ENCODE peak calls at places on chromosomes 2 and 18, in ten cellular contexts. M, G, R, P, Z, K, Q, O, N and D are unnamed samples.

GRCh38 chr18:9094307-9095226 is 7.9 kb upstream of the NDUFV2 start:
- DNase-seq in K (peak), N (peak), G (peak), R (peak), M (no peak), O (no peak), Z (no peak), P (no peak), Q (no peak), D (no peak)

GRCh38 chr2:233307565-233307964 is at the start of gene SAG:
- DNase-seq in Q (no peak), P (no peak), G (no peak), Z (no peak), N (no peak), M (no peak), R (no peak), O (no peak), K (peak), D (no peak)

GRCh38 chr2:41869542-41870256 is 178.1 kb upstream of the PKDCC start:
- DNase-seq in P (no peak), Q (peak), R (peak), O (no peak), M (peak), N (peak), G (peak), K (peak), Z (peak), D (peak)

GRCh38 chr18:76354348-76354747 is 140.7 kb downstream of the ZNF516 start:
- DNase-seq in G (peak), R (peak), N (no peak), M (no peak), K (peak), Z (no peak), O (no peak), Q (peak), P (no peak), D (no peak)

GRCh38 chr2:17257194-17257909 is 260.9 kb downstream of the RAD51AP2 start:
- DNase-seq in R (peak), G (no peak), Q (no peak), M (no peak), O (no peak), K (peak), N (no peak), P (no peak), Z (no peak), D (no peak)

GRCh38 chr2:36507408-36507812 is 90.6 kb downstream of the FEZ2 start:
- DNase-seq in M (peak), Q (peak), R (peak), P (no peak), O (no peak), Z (peak), N (no peak), G (peak), K (peak), D (no peak)

GRCh38 chr2:217794133-217794986 is 208.4 kb downstream of the TNS1 start:
- DNase-seq in Z (peak), Q (peak), G (no peak), R (no peak), M (peak), K (no peak), N (no peak), P (no peak), O (peak), D (no peak)

GRCh38 chr2:222424281-222424728 is at the start of gene SGPP2:
- DNase-seq in N (no peak), G (no peak), P (peak), M (no peak), Z (peak), R (no peak), O (no peak), K (no peak), Q (no peak), D (peak)

GRCh38 chr2:40284797-40285196 is 167.1 kb downstream of the SLC8A1 start:
- DNase-seq in Z (no peak), Q (no peak), N (no peak), R (peak), P (no peak), K (peak), O (no peak), G (peak), M (no peak), D (no peak)

GRCh38 chr2:101083613-101084012 is 67.6 kb downstream of the TBC1D8 start:
- DNase-seq in P (no peak), O (no peak), M (no peak), Q (no peak), K (no peak), Z (peak), G (no peak), N (no peak), R (no peak), D (no peak)

GRCh38 chr18:22977847-22978701 is 44.9 kb downstream of the RBBP8 start:
- DNase-seq in R (peak), G (peak), Q (no peak), P (no peak), Z (no peak), O (no peak), N (peak), K (peak), M (no peak), D (no peak)

GRCh38 chr2:199903111-199903510 is 8.0 kb upstream of the C2orf69 start:
- DNase-seq in R (no peak), Z (no peak), P (no peak), G (no peak), Q (no peak), M (no peak), N (no peak), K (no peak), O (no peak), D (no peak)

GRCh38 chr2:229410946-229411345 is 139.9 kb upstream of the PID1 start:
- DNase-seq in M (no peak), N (no peak), P (no peak), Z (no peak), R (no peak), K (no peak), Q (no peak), O (no peak), G (no peak), D (no peak)

GRCh38 chr2:44753552-44754285 is 187.8 kb upstream of the SIX3 start:
- DNase-seq in G (peak), P (no peak), Q (no peak), R (no peak), Z (no peak), M (no peak), K (peak), O (no peak), N (no peak), D (no peak)

GRCh38 chr2:218400167-218400929 is 680 bp downstream of the CTDSP1 start:
- DNase-seq in N (no peak), K (peak), Q (peak), O (peak), G (no peak), Z (peak), R (peak), P (peak), M (peak), D (peak)

GRCh38 chr18:55401638-55402191 is 186.3 kb downstream of the TCF4 start:
- DNase-seq in Z (no peak), M (no peak), P (no peak), O (no peak), Q (peak), G (peak), K (peak), R (peak), N (peak), D (no peak)
- H3K4me3 ChIP-seq in Z (no peak), M (no peak), P (no peak), O (peak), Q (peak), G (peak), K (peak), R (peak), N (peak), D (peak)

DNA sequence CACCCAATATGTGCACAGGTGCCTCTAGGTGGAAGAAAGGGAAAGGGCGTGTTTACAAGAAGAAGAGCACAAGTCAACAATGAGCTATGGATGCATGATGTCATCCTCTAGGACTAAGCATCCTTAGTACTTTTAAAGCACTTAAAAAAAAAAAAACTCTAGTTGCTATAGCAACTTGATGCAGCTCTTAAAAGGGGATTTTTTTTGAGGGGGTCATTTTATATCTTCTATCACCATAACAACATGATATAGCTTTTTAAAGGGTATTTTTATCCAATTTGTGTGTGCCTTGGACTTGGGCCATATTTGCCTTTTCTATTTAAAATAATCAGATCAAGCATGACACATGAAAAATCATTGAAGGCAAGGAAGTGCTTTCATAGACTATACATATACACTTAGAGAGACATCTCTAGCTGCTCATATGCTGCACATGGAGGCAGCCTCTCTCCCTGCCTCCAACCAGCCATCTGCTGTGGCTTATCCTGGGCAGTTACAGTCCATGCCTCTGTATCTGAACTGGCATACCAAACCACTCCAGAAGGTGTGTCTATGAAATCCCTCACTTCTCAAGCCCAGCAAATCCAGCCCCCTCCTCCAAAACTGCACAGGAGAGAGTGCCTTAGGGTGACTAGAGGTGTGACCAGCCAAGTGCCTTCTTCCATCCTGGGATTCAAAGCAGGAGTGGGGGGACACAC is 165.4 kb downstream of the MSH2 start:
- DNase-seq in M (no peak), Z (no peak), G (no peak), N (no peak), Q (no peak), K (no peak), R (no peak), P (no peak), O (no peak), D (no peak)
- H3K4me3 ChIP-seq in M (no peak), Z (no peak), G (no peak), N (no peak), Q (no peak), K (no peak), R (no peak), P (no peak), O (no peak), D (no peak)

GRCh38 chr2:173943738-173944137 is 21.4 kb downstream of the SP3 start:
- DNase-seq in N (no peak), Q (no peak), M (no peak), K (no peak), Z (no peak), R (no peak), G (no peak), P (no peak), O (no peak), D (no peak)

GRCh38 chr2:173938700-173939384 is 26.3 kb downstream of the SP3 start:
- DNase-seq in R (no peak), G (no peak), P (no peak), O (no peak), N (no peak), M (no peak), K (no peak), Z (no peak), Q (no peak), D (no peak)

GRCh38 chr2:173943139-173943538 is 22.0 kb downstream of the SP3 start:
- DNase-seq in K (no peak), P (no peak), N (no peak), Q (no peak), O (no peak), R (no peak), M (no peak), G (no peak), Z (no peak), D (no peak)

GRCh38 chr2:173941567-173941966 is 23.6 kb downstream of the SP3 start:
- DNase-seq in Z (no peak), O (no peak), P (no peak), M (no peak), N (no peak), Q (no peak), K (no peak), R (no peak), G (no peak), D (no peak)

DNA sequence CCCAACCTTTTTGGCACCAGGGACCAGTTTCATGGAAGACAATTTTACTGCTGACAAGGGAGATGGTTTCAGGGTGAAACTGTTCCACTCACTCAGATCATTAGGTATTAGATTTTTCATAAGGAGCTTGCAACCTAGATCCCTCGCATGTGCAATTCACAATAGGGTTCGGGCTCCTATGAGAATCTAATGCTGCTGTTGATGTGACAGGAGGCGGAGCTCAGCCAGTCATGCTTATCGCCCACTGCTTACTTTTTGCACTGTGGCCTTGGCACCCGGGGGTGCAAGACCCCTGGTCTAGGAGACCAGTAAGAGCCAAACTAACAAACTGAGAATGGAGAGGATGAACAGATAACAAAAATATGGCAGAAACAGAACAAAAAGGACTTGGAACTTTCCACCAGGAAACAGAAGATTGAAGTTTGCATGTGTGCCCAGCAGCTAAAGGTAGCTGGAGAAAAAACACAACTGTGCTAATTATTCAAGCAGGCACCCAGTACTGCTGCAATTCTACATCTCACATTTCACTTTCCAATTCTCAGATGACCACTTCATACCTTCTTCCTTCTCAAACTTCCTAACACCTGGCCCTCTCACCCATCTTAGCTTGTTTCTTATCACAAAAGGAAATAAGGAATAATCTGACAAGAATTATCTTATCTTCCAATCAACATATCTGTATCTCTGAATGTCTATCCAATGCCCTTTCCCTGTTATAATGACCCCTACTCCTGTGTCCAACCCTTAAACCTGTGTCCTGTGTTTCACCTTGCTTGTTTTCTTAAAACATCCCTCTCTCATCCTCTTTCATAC is 24.8 kb downstream of the SP3 start:
- DNase-seq in Q (no peak), P (no peak), G (no peak), K (no peak), R (no peak), M (no peak), O (no peak), Z (no peak), N (no peak), D (no peak)
- H3K4me3 ChIP-seq in Q (no peak), P (no peak), G (no peak), K (no peak), R (no peak), M (no peak), O (no peak), Z (no peak), N (no peak), D (no peak)

GRCh38 chr2:191789791-191790190 is 57.1 kb downstream of the CAVIN2 start:
- DNase-seq in O (no peak), R (peak), G (no peak), Q (no peak), N (no peak), K (no peak), M (no peak), P (no peak), Z (no peak), D (no peak)

GRCh38 chr2:191790737-191791136 is 56.2 kb downstream of the CAVIN2 start:
- DNase-seq in N (peak), P (no peak), O (no peak), R (peak), M (no peak), Q (no peak), G (no peak), Z (no peak), K (peak), D (no peak)

GRCh38 chr2:191783416-191783815 is 63.5 kb downstream of the CAVIN2 start:
- DNase-seq in R (no peak), G (no peak), O (no peak), Q (no peak), K (no peak), P (no peak), M (no peak), N (no peak), Z (no peak), D (no peak)

GRCh38 chr2:191782351-191782750 is 64.5 kb downstream of the CAVIN2 start:
- DNase-seq in Z (no peak), R (no peak), Q (no peak), M (no peak), N (no peak), O (no peak), P (no peak), G (no peak), K (no peak), D (no peak)

DNA sequence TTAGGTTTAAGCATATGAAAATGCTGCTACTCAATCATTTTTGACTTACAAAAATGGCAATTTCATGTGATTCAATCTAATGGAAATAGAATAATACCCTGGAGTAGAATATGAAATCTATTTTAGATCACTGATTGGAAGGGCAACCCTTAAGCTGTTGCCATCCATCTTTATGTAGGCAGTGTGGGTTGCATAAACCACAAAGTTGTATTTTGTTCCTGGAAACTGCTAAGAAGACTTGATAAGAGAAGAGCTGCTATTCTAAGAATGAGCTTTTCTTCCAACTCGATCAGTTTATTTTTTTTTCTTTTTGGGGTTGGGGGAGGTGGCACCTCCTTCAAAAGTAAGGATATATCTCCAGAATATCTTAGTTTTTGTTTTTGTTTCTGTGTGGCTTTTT is 60.2 kb downstream of the CAVIN2 start:
- DNase-seq in K (no peak), M (no peak), R (no peak), Z (no peak), G (no peak), O (no peak), N (no peak), Q (no peak), P (no peak), D (no peak)
- H3K4me3 ChIP-seq in K (no peak), M (no peak), R (no peak), Z (no peak), G (no peak), O (no peak), N (no peak), Q (no peak), P (no peak), D (no peak)

GRCh38 chr2:60028819-60029218 is 524.6 kb downstream of the BCL11A start:
- DNase-seq in O (no peak), P (no peak), K (no peak), G (no peak), R (no peak), Z (no peak), Q (no peak), M (no peak), N (no peak), D (no peak)
- H3K4me3 ChIP-seq in O (no peak), P (no peak), K (no peak), G (no peak), R (no peak), Z (no peak), Q (no peak), M (no peak), N (no peak), D (no peak)